ENCODE peak calls at places on chromosomes 12 and 14, in nine cellular contexts. E, H, G, L, C, M, I, X and W are unnamed samples. For H3K36me3, the result is how much of the 10 kb centered on the place peaks cover.

GRCh38 chr12:67077617-67078016 is 191.5 kb upstream of the CAND1 start:
- DNase-seq in H (no peak), L (peak), M (no peak), G (no peak), C (no peak), X (no peak), E (no peak), I (no peak), W (peak)

GRCh38 chr12:7089196-7089871 is 2.9 kb downstream of the C1R start:
- DNase-seq in G (no peak), M (no peak), C (no peak), X (no peak), L (no peak), H (no peak), E (no peak), I (no peak), W (no peak)

GRCh38 chr14:73173092-73173735 is 36.9 kb downstream of the PSEN1 start:
- DNase-seq in L (peak), E (no peak), M (no peak), C (no peak), G (no peak), I (no peak), H (no peak), X (peak), W (peak)

GRCh38 chr14:54719406-54719805 is 152.5 kb downstream of the SAMD4A start:
- DNase-seq in E (no peak), I (no peak), C (no peak), X (no peak), G (no peak), H (no peak), M (no peak), L (no peak), W (no peak)

GRCh38 chr12:96208801-96209534 is 14.8 kb downstream of the ELK3 start:
- DNase-seq in L (no peak), E (no peak), H (peak), X (no peak), C (no peak), I (no peak), M (no peak), G (no peak), W (no peak)

GRCh38 chr12:47079894-47080724 is at the start of gene AMIGO2:
- DNase-seq in E (peak), G (peak), L (peak), I (peak), X (peak), H (peak), M (peak), C (peak), W (peak)

GRCh38 chr12:46608431-46609280 is 217.1 kb downstream of the SLC38A4 start:
- DNase-seq in C (no peak), E (no peak), G (no peak), L (peak), I (no peak), X (no peak), H (no peak), M (no peak), W (no peak)

GRCh38 chr14:68664225-68664681 is 128.6 kb downstream of the ZFP36L1 start:
- DNase-seq in M (no peak), H (no peak), X (no peak), C (peak), L (peak), E (no peak), I (no peak), G (no peak), W (no peak)

GRCh38 chr12:1791104-1791927 is 29.0 kb upstream of the LRTM2 start:
- DNase-seq in L (peak), C (peak), E (peak), H (peak), X (no peak), G (no peak), M (peak), I (peak), W (peak)

GRCh38 chr14:75717729-75718128 is 56.7 kb downstream of the TTLL5 start:
- DNase-seq in G (no peak), E (no peak), H (no peak), I (no peak), M (no peak), L (no peak), X (no peak), C (no peak), W (no peak)

GRCh38 chr12:99910342-99910741 is 74.4 kb downstream of the ANKS1B start:
- DNase-seq in E (no peak), M (no peak), L (peak), I (no peak), H (no peak), X (no peak), C (no peak), G (no peak), W (no peak)

GRCh38 chr12:98291828-98292227 is 223.6 kb upstream of the TMPO start:
- DNase-seq in C (no peak), E (no peak), I (no peak), X (no peak), G (no peak), L (no peak), H (no peak), M (no peak), W (no peak)

GRCh38 chr12:68733661-68734071 is 12.3 kb upstream of the SLC35E3 start:
- DNase-seq in X (no peak), L (peak), I (no peak), M (no peak), C (no peak), E (no peak), H (no peak), G (no peak), W (peak)

DNA sequence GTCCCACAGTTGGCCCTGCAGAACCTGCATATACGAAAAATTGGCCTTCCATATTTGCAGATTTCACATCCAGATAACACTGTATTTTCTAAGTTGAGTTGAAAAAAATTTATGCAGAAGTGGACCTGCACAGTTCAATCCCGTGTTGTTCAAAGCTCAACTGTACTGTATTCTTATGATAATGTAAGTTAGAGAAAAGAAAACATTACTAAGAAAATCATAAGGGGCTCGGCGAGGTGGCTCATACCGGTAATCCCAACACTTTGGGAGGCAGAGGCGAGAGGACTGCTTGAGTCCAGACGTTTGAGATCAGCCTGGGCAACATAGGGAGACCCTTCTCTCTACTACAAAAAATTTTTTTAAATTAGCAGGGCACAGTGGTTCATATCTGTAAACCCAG is 18.2 kb upstream of the SLC35E3 start:
- DNase-seq in H (no peak), X (no peak), I (no peak), C (no peak), G (no peak), M (no peak), L (no peak), E (no peak), W (no peak)
- H3K36me3 ChIP-seq in H (under half), X (under half), I (under half), C (under half), G (half or more), M (under half), L (under half), E (half or more), W (under half)

GRCh38 chr14:67372833-67373232 is 12.7 kb downstream of the EIF2S1 start:
- DNase-seq in H (no peak), X (no peak), E (no peak), L (no peak), C (no peak), M (no peak), G (no peak), I (no peak), W (no peak)

GRCh38 chr14:67377916-67378315 is 17.8 kb downstream of the EIF2S1 start:
- DNase-seq in E (no peak), H (no peak), X (no peak), G (no peak), M (no peak), I (no peak), L (no peak), C (no peak), W (no peak)

GRCh38 chr14:67370830-67371229 is 10.7 kb downstream of the EIF2S1 start:
- DNase-seq in E (no peak), G (no peak), H (no peak), M (no peak), X (no peak), I (no peak), L (peak), C (no peak), W (no peak)

GRCh38 chr14:67371247-67372148 is 11.4 kb downstream of the EIF2S1 start:
- DNase-seq in G (no peak), C (no peak), E (no peak), M (no peak), L (no peak), I (no peak), X (no peak), H (no peak), W (no peak)

GRCh38 chr14:67373347-67373746 is 13.2 kb downstream of the EIF2S1 start:
- DNase-seq in L (no peak), I (no peak), H (no peak), M (no peak), G (no peak), C (no peak), E (no peak), X (no peak), W (no peak)
- H3K36me3 ChIP-seq in L (half or more), I (half or more), H (half or more), M (under half), G (half or more), C (under half), E (half or more), X (under half), W (under half)

DNA sequence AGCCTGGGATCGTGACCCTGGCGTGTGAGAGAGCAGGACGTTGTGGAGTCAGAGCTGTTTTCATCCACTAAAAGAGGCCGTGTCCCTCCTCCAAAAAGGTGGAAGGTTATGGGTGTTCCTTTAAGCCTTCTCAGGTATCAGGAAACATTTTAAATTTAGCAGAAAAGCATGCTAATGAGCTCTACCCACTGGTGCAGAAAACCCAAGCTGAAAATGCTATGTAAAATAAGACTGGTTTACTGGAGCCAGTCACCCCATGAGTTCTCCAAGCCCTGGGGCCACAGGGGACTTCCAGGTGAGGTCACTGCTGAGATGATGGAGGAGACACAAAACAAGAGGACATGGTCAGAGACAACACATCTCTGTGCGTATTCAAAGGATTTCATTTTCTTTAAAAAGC is 14.0 kb downstream of the PRKAB1 start:
- DNase-seq in X (no peak), I (no peak), E (no peak), H (no peak), C (no peak), L (no peak), M (no peak), G (no peak), W (no peak)
- H3K36me3 ChIP-seq in X (under half), I (under half), E (half or more), H (under half), C (under half), L (under half), M (under half), G (half or more), W (under half)

GRCh38 chr12:113918306-113918705 is 47.8 kb downstream of the RBM19 start:
- DNase-seq in G (no peak), C (no peak), L (no peak), X (no peak), E (no peak), H (no peak), I (no peak), M (no peak), W (no peak)
- H3K36me3 ChIP-seq in G (half or more), C (under half), L (under half), X (under half), E (half or more), H (half or more), I (under half), M (under half), W (under half)